ENCODE peak calls at places on chromosomes 13 and 19, in ten cellular contexts. M is naive thymus-derived CD8-positive, alpha-beta T cell; L is A172; F is GF-D8; X is MG63; O is nephron progenitor cell; A is BJ; B is SK-MEL-5; N is activated T-cell treated with anti-CD3 and anti-CD28 coated beads for 1 hour; S is substantia nigra. Q is an unnamed sample.

GRCh38 chr19:2408247-2408646 is 19.1 kb downstream of the TIMM13 start:
- DNase-seq in M (no peak), L (no peak), F (no peak), X (no peak), O (no peak), A (no peak), B (no peak), N (no peak), S (no peak), Q (no peak)

GRCh38 chr13:61531383-61532065 is 115.9 kb upstream of the PCDH20 start:
- DNase-seq in M (no peak), L (no peak), F (no peak), X (no peak), O (no peak), A (no peak), B (no peak), N (no peak), S (no peak), Q (no peak)

GRCh38 chr13:99226493-99226892 is 25.8 kb downstream of the UBAC2 start:
- DNase-seq in M (no peak), L (no peak), F (no peak), X (no peak), O (no peak), A (no peak), B (no peak), N (no peak), S (no peak), Q (no peak)

GRCh38 chr13:59112375-59112774 is 1051.4 kb downstream of the DIAPH3 start:
- DNase-seq in M (no peak), L (peak), F (no peak), X (peak), O (no peak), A (peak), B (peak), N (no peak), S (no peak), Q (no peak)

GRCh38 chr19:4701557-4701956 is 22.1 kb downstream of the DPP9 start:
- DNase-seq in M (no peak), L (no peak), F (no peak), X (no peak), O (no peak), A (no peak), B (no peak), N (no peak), S (no peak), Q (no peak)

GRCh38 chr13:106919638-106920037 is 351.7 kb upstream of the ARGLU1 start:
- DNase-seq in M (no peak), L (no peak), F (no peak), X (no peak), O (peak), A (no peak), B (no peak), N (no peak), S (no peak), Q (peak)

GRCh38 chr13:41148421-41149283 is 16.1 kb upstream of the KBTBD6 start:
- DNase-seq in M (no peak), L (no peak), F (no peak), X (no peak), O (peak), A (no peak), B (no peak), N (no peak), S (no peak), Q (peak)

GRCh38 chr19:36420961-36421748 is 2.7 kb upstream of the ZFP82 start:
- DNase-seq in M (no peak), L (no peak), F (no peak), X (no peak), O (no peak), A (no peak), B (no peak), N (no peak), S (no peak), Q (no peak)

GRCh38 chr13:77168232-77168631 is 141.3 kb upstream of the FBXL3 start:
- DNase-seq in M (no peak), L (no peak), F (no peak), X (no peak), O (no peak), A (no peak), B (no peak), N (no peak), S (no peak), Q (no peak)

GRCh38 chr13:34347784-34348573 is 530.0 kb downstream of the RFC3 start:
- DNase-seq in M (no peak), L (no peak), F (no peak), X (no peak), O (no peak), A (no peak), B (peak), N (no peak), S (no peak), Q (no peak)

GRCh38 chr13:22700488-22700887 is 480.3 kb upstream of the SGCG start:
- DNase-seq in M (no peak), L (no peak), F (no peak), X (peak), O (no peak), A (no peak), B (no peak), N (no peak), S (no peak), Q (no peak)

GRCh38 chr13:99256283-99256682 is 1.9 kb downstream of the GPR18 start:
- DNase-seq in M (no peak), L (no peak), F (no peak), X (no peak), O (no peak), A (no peak), B (no peak), N (no peak), S (no peak), Q (peak)

GRCh38 chr13:113398963-113399754 is 35.2 kb upstream of the GRTP1 start:
- DNase-seq in M (no peak), L (peak), F (no peak), X (peak), O (no peak), A (no peak), B (no peak), N (no peak), S (no peak), Q (no peak)

GRCh38 chr19:13025819-13026477 is 30.7 kb downstream of the NFIX start:
- DNase-seq in M (no peak), L (no peak), F (no peak), X (no peak), O (no peak), A (no peak), B (no peak), N (no peak), S (no peak), Q (no peak)

GRCh38 chr13:113151745-113152707 is 6.4 kb upstream of the PROZ start:
- DNase-seq in M (peak), L (no peak), F (no peak), X (peak), O (no peak), A (no peak), B (peak), N (no peak), S (no peak), Q (no peak)

GRCh38 chr13:30051531-30052060 is 201.2 kb upstream of the UBL3 start:
- DNase-seq in M (no peak), L (no peak), F (peak), X (no peak), O (no peak), A (no peak), B (no peak), N (no peak), S (no peak), Q (no peak)

GRCh38 chr13:62205273-62205672 is 789.6 kb upstream of the PCDH20 start:
- DNase-seq in M (no peak), L (no peak), F (no peak), X (no peak), O (no peak), A (no peak), B (no peak), N (no peak), S (no peak), Q (peak)

GRCh38 chr19:38838208-38838985 is 6.8 kb upstream of the ECH1 start:
- DNase-seq in M (no peak), L (peak), F (no peak), X (no peak), O (no peak), A (no peak), B (no peak), N (peak), S (no peak), Q (no peak)

GRCh38 chr13:110815471-110816204 is 99.2 kb downstream of the ANKRD10 start:
- DNase-seq in M (no peak), L (peak), F (no peak), X (no peak), O (no peak), A (no peak), B (no peak), N (no peak), S (no peak), Q (no peak)

GRCh38 chr13:50842711-50843255 is 709 bp downstream of the DLEU7 start:
- DNase-seq in M (no peak), L (no peak), F (no peak), X (no peak), O (no peak), A (no peak), B (no peak), N (no peak), S (no peak), Q (no peak)

GRCh38 chr19:48945415-48945814 is 9.3 kb upstream of the BAX start:
- DNase-seq in M (no peak), L (no peak), F (no peak), X (no peak), O (no peak), A (no peak), B (no peak), N (no peak), S (no peak), Q (no peak)

GRCh38 chr13:77789386-77789785 is 91.9 kb downstream of the SLAIN1 start:
- DNase-seq in M (no peak), L (no peak), F (no peak), X (no peak), O (no peak), A (no peak), B (no peak), N (no peak), S (no peak), Q (no peak)

GRCh38 chr19:13906525-13906904 is 514 bp downstream of the CC2D1A start:
- DNase-seq in M (no peak), L (no peak), F (no peak), X (no peak), O (no peak), A (no peak), B (no peak), N (no peak), S (no peak), Q (peak)

GRCh38 chr13:74708629-74709028 is 574.4 kb upstream of the KLF12 start:
- DNase-seq in M (no peak), L (no peak), F (no peak), X (no peak), O (no peak), A (no peak), B (no peak), N (no peak), S (no peak), Q (no peak)

GRCh38 chr13:27079421-27079958 is 92.1 kb downstream of the USP12 start:
- DNase-seq in M (no peak), L (peak), F (peak), X (no peak), O (no peak), A (peak), B (peak), N (no peak), S (no peak), Q (no peak)

GRCh38 chr13:75417006-75417384 is 65.0 kb downstream of the TBC1D4 start:
- DNase-seq in M (no peak), L (no peak), F (no peak), X (peak), O (no peak), A (no peak), B (no peak), N (no peak), S (no peak), Q (no peak)

GRCh38 chr19:29805026-29805925 is 6.5 kb upstream of the CCNE1 start:
- DNase-seq in M (no peak), L (peak), F (no peak), X (peak), O (no peak), A (no peak), B (peak), N (no peak), S (no peak), Q (no peak)

GRCh38 chr19:2983351-2984195 is 6.2 kb downstream of the TLE6 start:
- DNase-seq in M (no peak), L (peak), F (no peak), X (peak), O (no peak), A (no peak), B (no peak), N (no peak), S (no peak), Q (peak)

GRCh38 chr19:19661141-19661674 is 2.3 kb downstream of the ATP13A1 start:
- DNase-seq in M (no peak), L (no peak), F (no peak), X (no peak), O (no peak), A (no peak), B (no peak), N (no peak), S (no peak), Q (no peak)

GRCh38 chr13:98142427-98143156 is at the start of gene FARP1:
- DNase-seq in M (no peak), L (peak), F (no peak), X (peak), O (peak), A (no peak), B (peak), N (no peak), S (no peak), Q (no peak)

GRCh38 chr19:42370068-42370520 is 20.0 kb downstream of the CNFN start:
- DNase-seq in M (no peak), L (no peak), F (no peak), X (no peak), O (no peak), A (no peak), B (no peak), N (no peak), S (no peak), Q (no peak)

GRCh38 chr13:79349011-79349410 is 57.0 kb downstream of the RBM26 start:
- DNase-seq in M (no peak), L (no peak), F (no peak), X (no peak), O (no peak), A (no peak), B (no peak), N (no peak), S (no peak), Q (no peak)

GRCh38 chr13:58302349-58302748 is 670.8 kb downstream of the PCDH17 start:
- DNase-seq in M (no peak), L (no peak), F (no peak), X (no peak), O (no peak), A (no peak), B (no peak), N (no peak), S (no peak), Q (no peak)

GRCh38 chr19:49884760-49885159 is 7.3 kb downstream of the TBC1D17 start:
- DNase-seq in M (no peak), L (no peak), F (no peak), X (no peak), O (no peak), A (no peak), B (no peak), N (no peak), S (no peak), Q (no peak)

GRCh38 chr13:40064154-40064713 is 408.8 kb downstream of the COG6 start:
- DNase-seq in M (no peak), L (peak), F (no peak), X (no peak), O (no peak), A (no peak), B (no peak), N (no peak), S (no peak), Q (no peak)

GRCh38 chr13:101942038-101942437 is 459.8 kb downstream of the FGF14 start:
- DNase-seq in M (no peak), L (peak), F (no peak), X (peak), O (peak), A (no peak), B (peak), N (no peak), S (no peak), Q (peak)

GRCh38 chr19:3275068-3275582 is 50.7 kb downstream of the CELF5 start:
- DNase-seq in M (peak), L (peak), F (no peak), X (no peak), O (peak), A (no peak), B (peak), N (peak), S (no peak), Q (peak)